ENCODE peak calls at places on chromosomes 4 and X, in five cellular contexts. I is HTR-8/SVneo, P is activated T-helper 1 cell treated with Interleukin-2 at 50 U/mL for 16 hours, O is endothelial cell, Q is HCEC 1CT. B is an unnamed sample.

GRCh38 chrX:3195845-3196244 is 150.6 kb downstream of the MXRA5 start:
- DNase-seq in I (no peak), P (no peak), O (no peak), Q (no peak), B (no peak)

GRCh38 chr4:35548921-35549320 is 695.4 kb downstream of the ARAP2 start:
- DNase-seq in I (no peak), P (no peak), O (no peak), Q (no peak), B (no peak)

GRCh38 chrX:27354021-27354420 is 109.1 kb downstream of the PPP4R3C start:
- DNase-seq in I (no peak), P (no peak), O (no peak), Q (no peak), B (no peak)

GRCh38 chr4:185540487-185541125 is 5.3 kb upstream of the PDLIM3 start:
- DNase-seq in I (no peak), P (no peak), O (no peak), Q (no peak), B (no peak)

GRCh38 chr4:118834070-118834469 is 1.9 kb downstream of the SEC24D start:
- DNase-seq in I (no peak), P (no peak), O (no peak), Q (no peak), B (no peak)

GRCh38 chrX:120781416-120781815 is 94.2 kb downstream of the CT47B1 start:
- DNase-seq in I (no peak), P (no peak), O (no peak), Q (peak), B (no peak)

GRCh38 chr4:43234626-43235025 is 342.1 kb downstream of the GRXCR1 start:
- DNase-seq in I (no peak), P (no peak), O (no peak), Q (no peak), B (peak)

GRCh38 chr4:176409627-176410026 is 89.9 kb downstream of the SPCS3 start:
- DNase-seq in I (no peak), P (no peak), O (no peak), Q (no peak), B (peak)

GRCh38 chr4:148376151-148376550 is 66.1 kb downstream of the NR3C2 start:
- DNase-seq in I (peak), P (peak), O (no peak), Q (no peak), B (no peak)

GRCh38 chrX:35826503-35826902 is 28.4 kb downstream of the MAGEB16 start:
- DNase-seq in I (no peak), P (no peak), O (no peak), Q (no peak), B (no peak)

GRCh38 chrX:103398321-103398937 is 22.1 kb downstream of the BEX3 start:
- DNase-seq in I (no peak), P (no peak), O (no peak), Q (peak), B (no peak)

GRCh38 chr4:54909964-54910363 is 215.4 kb downstream of the KDR start:
- DNase-seq in I (no peak), P (no peak), O (no peak), Q (no peak), B (no peak)

GRCh38 chrX:105635794-105636193 is 186.5 kb upstream of the NRK start:
- DNase-seq in I (no peak), P (no peak), O (no peak), Q (no peak), B (no peak)

GRCh38 chr4:76896731-76897521 is 1.0 kb downstream of the SOWAHB start:
- DNase-seq in I (peak), P (peak), O (peak), Q (no peak), B (peak)

GRCh38 chr4:166435449-166435848 is 562.4 kb downstream of the TLL1 start:
- DNase-seq in I (peak), P (no peak), O (no peak), Q (peak), B (no peak)

GRCh38 chr4:71487324-71487677 is 148.5 kb downstream of the SLC4A4 start:
- DNase-seq in I (no peak), P (no peak), O (no peak), Q (no peak), B (no peak)

GRCh38 chr4:69759189-69759604 is 1.2 kb downstream of the SULT1B1 start:
- DNase-seq in I (no peak), P (no peak), O (no peak), Q (no peak), B (no peak)

GRCh38 chr4:38976308-38976707 is 55.9 kb downstream of the TMEM156 start:
- DNase-seq in I (no peak), P (no peak), O (no peak), Q (no peak), B (no peak)

GRCh38 chr4:103046416-103047290 is 27.1 kb upstream of the SLC9B1 start:
- DNase-seq in I (peak), P (no peak), O (peak), Q (peak), B (peak)

GRCh38 chr4:153518637-153519384 is 52.7 kb downstream of the TMEM131L start:
- DNase-seq in I (no peak), P (no peak), O (no peak), Q (no peak), B (no peak)

GRCh38 chrX:22053486-22053885 is 21.4 kb downstream of the PHEX start:
- DNase-seq in I (no peak), P (no peak), O (no peak), Q (peak), B (no peak)

GRCh38 chr4:77305766-77306165 is 148.8 kb downstream of the CCNG2 start:
- DNase-seq in I (no peak), P (no peak), O (no peak), Q (no peak), B (no peak)

GRCh38 chr4:172412851-172413250 is 599.6 kb downstream of the GALNTL6 start:
- DNase-seq in I (no peak), P (no peak), O (no peak), Q (no peak), B (no peak)

GRCh38 chr4:80154547-80154933 is 42.8 kb upstream of the PRDM8 start:
- DNase-seq in I (no peak), P (no peak), O (no peak), Q (no peak), B (no peak)

GRCh38 chr4:4430492-4431195 is 43.7 kb downstream of the NSG1 start:
- DNase-seq in I (peak), P (peak), O (peak), Q (peak), B (peak)

GRCh38 chr4:98406819-98407218 is 145.6 kb downstream of the RAP1GDS1 start:
- DNase-seq in I (no peak), P (no peak), O (no peak), Q (no peak), B (no peak)

GRCh38 chr4:675980-676870 is 1.9 kb downstream of the MYL5 start:
- DNase-seq in I (no peak), P (no peak), O (peak), Q (no peak), B (no peak)

GRCh38 chr4:176287546-176287945 is 18.5 kb upstream of the ASB5 start:
- DNase-seq in I (no peak), P (no peak), O (no peak), Q (no peak), B (no peak)

GRCh38 chr4:66298596-66298995 is 628.3 kb upstream of the EPHA5 start:
- DNase-seq in I (no peak), P (no peak), O (no peak), Q (no peak), B (no peak)

GRCh38 chr4:77817304-77818076 is 1.7 kb downstream of the CNOT6L start:
- DNase-seq in I (no peak), P (no peak), O (no peak), Q (no peak), B (no peak)

GRCh38 chrX:40845331-40845911 is 110.1 kb upstream of the MED14 start:
- DNase-seq in I (peak), P (no peak), O (no peak), Q (peak), B (peak)

GRCh38 chrX:11533211-11533651 is 132.5 kb downstream of the ARHGAP6 start:
- DNase-seq in I (peak), P (no peak), O (no peak), Q (peak), B (peak)

GRCh38 chr4:183163135-183163534 is 64.1 kb downstream of the WWC2 start:
- DNase-seq in I (no peak), P (no peak), O (no peak), Q (no peak), B (no peak)

GRCh38 chr4:108114503-108114902 is 54.2 kb downstream of the LEF1 start:
- DNase-seq in I (no peak), P (no peak), O (no peak), Q (no peak), B (no peak)